ENCODE peak calls at places on chromosome 3, in four cellular contexts. O, X, N and E are unnamed samples.

GRCh38 chr3:184133840-184134745 is 1.1 kb upstream of the EIF2B5 start:
- DNase-seq in N (peak), X (no peak), O (peak), E (no peak)

GRCh38 chr3:10386121-10386520 is 65.2 kb upstream of the SEC13 start:
- DNase-seq in O (no peak), X (no peak), N (no peak), E (no peak)

GRCh38 chr3:157856078-157856939 is 249.9 kb downstream of the SHOX2 start:
- DNase-seq in X (no peak), N (no peak), O (no peak), E (no peak)

GRCh38 chr3:32596926-32597369 is 26.3 kb upstream of the DYNC1LI1 start:
- DNase-seq in X (no peak), N (no peak), O (no peak), E (no peak)

GRCh38 chr3:187919535-187919934 is 174.3 kb upstream of the BCL6 start:
- DNase-seq in N (no peak), O (no peak), X (peak), E (no peak)

GRCh38 chr3:30183421-30183820 is 423.0 kb upstream of the TGFBR2 start:
- DNase-seq in N (no peak), O (no peak), X (no peak), E (no peak)

GRCh38 chr3:124886168-124887051 is 755 bp downstream of the ITGB5 start:
- DNase-seq in N (peak), X (no peak), O (peak), E (no peak)

GRCh38 chr3:47443611-47443995 is 32.1 kb downstream of the SCAP start:
- DNase-seq in O (peak), X (no peak), N (no peak), E (no peak)

GRCh38 chr3:14297305-14297704 is 105.1 kb upstream of the SLC6A6 start:
- DNase-seq in N (peak), O (no peak), X (no peak), E (no peak)

GRCh38 chr3:134353831-134354611 is 20.2 kb downstream of the AMOTL2 start:
- DNase-seq in N (no peak), X (no peak), O (no peak), E (no peak)

GRCh38 chr3:61734980-61735731 is 173.8 kb downstream of the PTPRG start:
- DNase-seq in O (no peak), N (no peak), X (no peak), E (no peak)

GRCh38 chr3:69161587-69162196 is 39.3 kb upstream of the LMOD3 start:
- DNase-seq in X (peak), O (peak), N (no peak), E (no peak)

GRCh38 chr3:43478380-43478779 is 143.4 kb downstream of the ANO10 start:
- DNase-seq in X (no peak), O (no peak), N (no peak), E (no peak)

GRCh38 chr3:15969874-15970640 is 172.3 kb upstream of the ANKRD28 start:
- DNase-seq in O (no peak), X (no peak), N (no peak), E (no peak)

GRCh38 chr3:59919581-59919980 is 869.8 kb upstream of the CFAP20DC start:
- DNase-seq in O (no peak), N (no peak), X (no peak), E (no peak)

GRCh38 chr3:146280859-146281258 is 30.0 kb upstream of the PLSCR4 start:
- DNase-seq in O (no peak), N (no peak), X (no peak), E (no peak)

GRCh38 chr3:65245133-65246076 is 557.6 kb upstream of the ADAMTS9 start:
- DNase-seq in N (no peak), X (no peak), O (no peak), E (no peak)

GRCh38 chr3:196558476-196558875 is 9.9 kb downstream of the WDR53 start:
- DNase-seq in O (no peak), N (no peak), X (no peak), E (no peak)

GRCh38 chr3:29137601-29138000 is 143.3 kb upstream of the RBMS3 start:
- DNase-seq in O (no peak), X (no peak), N (no peak), E (no peak)

GRCh38 chr3:122824465-122825379 is 29.9 kb downstream of the SLC49A4 start:
- DNase-seq in N (no peak), X (no peak), O (no peak), E (no peak)

GRCh38 chr3:101936419-101937331 is 87.4 kb downstream of the NFKBIZ start:
- DNase-seq in X (peak), O (no peak), N (no peak), E (no peak)

GRCh38 chr3:164897335-164897734 is 181.0 kb downstream of the SI start:
- DNase-seq in N (no peak), O (no peak), X (no peak), E (no peak)

GRCh38 chr3:175356899-175357324 is 497.8 kb downstream of the NAALADL2 start:
- DNase-seq in N (no peak), O (no peak), X (no peak), E (no peak)

GRCh38 chr3:124861041-124861440 is 26.1 kb downstream of the ITGB5 start:
- DNase-seq in N (no peak), O (no peak), X (no peak), E (no peak)

GRCh38 chr3:64494530-64494929 is 193.3 kb downstream of the ADAMTS9 start:
- DNase-seq in X (no peak), O (no peak), N (no peak), E (no peak)

GRCh38 chr3:110378481-110378880 is 693.1 kb upstream of the NECTIN3 start:
- DNase-seq in N (no peak), X (no peak), O (no peak), E (no peak)

GRCh38 chr3:138862924-138863775 is 28.4 kb upstream of the PIK3CB start:
- DNase-seq in O (peak), X (no peak), N (peak), E (peak)
- TF ChIP-seq SUZ12 in O (no peak), X (no peak), N (no peak), E (no peak)

GRCh38 chr3:23829242-23829934 is 23.6 kb downstream of the UBE2E1 start:
- DNase-seq in O (no peak), X (peak), N (no peak), E (no peak)
- H3K4me3 ChIP-seq in O (no peak), X (peak), N (no peak), E (no peak)

GRCh38 chr3:53198996-53199395 is 38.0 kb downstream of the PRKCD start:
- DNase-seq in X (no peak), N (no peak), O (no peak), E (no peak)

GRCh38 chr3:53202331-53203015 is 41.5 kb downstream of the PRKCD start:
- DNase-seq in N (no peak), O (no peak), X (no peak), E (no peak)

GRCh38 chr3:53200501-53201189 is 39.6 kb downstream of the PRKCD start:
- DNase-seq in X (no peak), N (no peak), O (no peak), E (no peak)

GRCh38 chr3:53199834-53200233 is 38.8 kb downstream of the PRKCD start:
- DNase-seq in N (no peak), O (no peak), X (no peak), E (no peak)

GRCh38 chr3:53201190-53201504 is 40.1 kb downstream of the PRKCD start:
- DNase-seq in O (no peak), X (no peak), N (no peak), E (no peak)
- TF ChIP-seq ZNF274 in O (no peak), X (no peak), N (no peak), E (no peak)

DNA sequence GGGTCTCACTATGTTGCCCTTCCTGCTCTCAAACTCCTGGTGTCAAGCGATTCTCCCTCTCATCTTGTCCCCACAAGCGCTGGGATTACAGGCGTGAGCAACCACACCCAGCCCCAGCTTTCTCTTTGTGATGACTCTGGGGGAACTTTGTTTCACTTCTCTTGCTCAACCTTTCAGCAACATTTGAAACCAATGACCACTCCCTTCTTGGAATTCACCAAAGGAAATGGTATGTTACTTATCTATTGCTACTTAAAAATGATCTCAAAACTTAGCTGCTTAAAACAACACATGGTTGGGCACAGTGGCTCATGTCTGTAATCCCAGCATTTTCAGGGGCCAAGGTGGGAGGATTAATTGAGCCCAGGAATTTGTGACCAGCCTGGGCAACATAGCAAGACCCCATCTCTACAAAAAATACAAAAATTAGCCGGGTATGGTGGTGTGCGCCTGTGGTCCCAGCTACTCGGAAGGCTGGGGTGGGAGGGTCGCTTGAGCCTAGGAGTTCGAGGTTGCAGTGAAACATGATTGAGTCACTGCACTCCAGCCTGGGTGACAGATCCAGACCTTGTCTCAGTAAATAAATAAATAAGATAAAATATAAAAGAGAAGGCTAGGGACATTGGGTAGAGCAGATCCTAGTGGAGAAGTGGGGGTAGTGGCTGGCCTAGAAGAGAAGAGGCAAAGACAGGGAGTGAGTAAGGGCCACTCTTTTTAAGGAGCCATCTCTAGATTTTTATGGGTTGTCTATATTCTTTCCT is 10.3 kb upstream of the COPG1 start:
- DNase-seq in O (no peak), N (no peak), X (no peak), E (no peak)
- TF ChIP-seq SUZ12 in O (no peak), N (no peak), X (no peak), E (no peak)

DNA sequence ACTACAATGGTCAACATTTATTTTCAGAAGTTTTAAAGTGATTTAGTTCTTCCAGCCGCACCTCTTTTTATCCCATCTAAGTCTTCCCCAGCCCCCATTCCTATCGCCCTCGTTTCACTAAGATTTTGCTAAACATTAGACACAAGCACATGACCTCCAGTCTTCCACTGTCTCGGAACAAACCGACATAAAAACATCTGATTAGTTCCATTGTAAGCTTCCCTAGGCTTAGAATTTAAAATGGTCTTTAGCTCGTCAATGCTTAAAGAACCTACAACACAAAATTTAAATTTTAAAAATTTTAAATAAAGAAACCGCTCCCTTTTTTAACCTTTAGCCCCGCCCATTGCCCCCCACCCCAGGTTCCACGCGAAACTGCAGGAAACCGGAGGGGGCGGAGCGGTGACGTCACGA is 273 bp upstream of the TSC22D2 start:
- DNase-seq in N (no peak), X (no peak), O (no peak), E (no peak)
- H3K4me3 ChIP-seq in N (peak), X (peak), O (peak), E (peak)

DNA sequence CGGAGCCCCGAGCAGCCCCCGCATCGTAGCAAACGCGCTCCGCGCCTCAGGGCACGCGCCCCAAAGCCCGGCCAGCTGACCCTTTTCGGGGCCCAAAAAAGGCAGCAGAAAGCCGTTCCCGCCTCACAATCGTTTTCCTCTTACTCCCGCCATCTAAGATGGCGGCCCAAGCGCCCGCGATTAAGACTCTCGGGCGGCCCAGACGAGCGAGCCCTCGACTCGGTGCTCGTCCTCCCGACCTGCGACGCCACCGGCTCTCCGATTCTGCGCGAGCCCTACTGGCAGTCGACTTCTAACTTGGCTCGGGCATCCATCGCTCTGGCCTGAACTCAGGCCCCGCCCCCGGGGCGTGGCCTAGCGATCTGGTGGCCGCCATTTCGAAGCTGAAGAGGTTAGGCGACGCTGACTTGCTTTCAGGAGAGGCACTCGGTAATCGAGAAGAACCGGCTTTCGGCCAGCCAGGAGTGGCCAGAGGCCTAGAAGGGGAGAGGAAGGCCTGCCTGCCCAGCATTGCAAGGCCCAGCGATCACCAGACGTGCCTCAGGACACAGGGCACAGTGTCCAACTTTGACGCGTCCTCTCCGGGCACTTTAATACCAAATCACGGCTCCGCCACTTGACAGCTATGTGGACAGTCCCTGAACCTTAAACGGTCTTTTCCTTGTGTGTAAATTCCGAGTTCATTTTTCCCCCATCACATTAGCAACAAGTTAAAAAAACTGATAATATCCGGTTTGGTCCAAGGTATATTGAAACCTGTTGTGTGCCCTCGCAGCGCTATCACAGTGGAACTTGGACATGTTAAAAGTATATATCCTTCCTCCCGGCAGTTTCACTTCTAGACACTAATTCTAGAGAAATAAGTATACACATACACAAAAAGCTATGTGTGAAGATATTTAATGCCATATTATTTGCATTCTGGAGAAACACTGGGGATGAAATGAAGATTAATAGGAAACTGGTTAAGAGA is at the start of gene RAF1:
- DNase-seq in X (peak), N (peak), O (peak), E (peak)
- TF ChIP-seq ZNF274 in X (no peak), N (no peak), O (no peak), E (no peak)

DNA sequence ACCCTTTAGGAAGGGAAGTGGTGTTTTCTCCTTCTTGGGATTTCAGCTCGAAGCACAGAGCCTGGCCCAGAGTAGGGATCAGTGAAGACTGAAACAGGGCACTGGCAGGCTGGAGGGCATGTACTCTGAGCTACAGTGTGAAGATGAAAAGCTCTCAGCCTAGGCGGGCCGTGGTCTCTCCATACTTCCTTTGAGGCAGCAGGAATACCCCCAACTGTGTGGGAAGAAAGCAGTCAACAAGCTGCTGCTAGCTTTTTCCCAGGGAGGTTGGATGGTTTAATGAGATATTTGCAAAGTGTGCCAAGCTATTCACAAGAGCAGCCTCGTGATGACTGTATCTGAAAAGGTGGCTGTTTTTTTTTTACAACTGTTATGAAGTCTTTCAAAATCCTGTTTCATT is 47.2 kb downstream of the NMNAT3 start:
- DNase-seq in X (no peak), N (no peak), O (no peak), E (peak)
- TF ChIP-seq SUZ12 in X (no peak), N (no peak), O (no peak), E (no peak)

GRCh38 chr3:4827767-4828166 is 151.5 kb upstream of the BHLHE40 start:
- DNase-seq in N (no peak), O (no peak), X (no peak), E (no peak)

GRCh38 chr3:4829031-4829394 is 150.2 kb upstream of the BHLHE40 start:
- DNase-seq in X (no peak), O (no peak), N (no peak), E (no peak)

GRCh38 chr3:4833471-4833870 is 145.8 kb upstream of the BHLHE40 start:
- DNase-seq in O (no peak), X (no peak), N (no peak), E (no peak)

GRCh38 chr3:4828279-4829030 is 150.8 kb upstream of the BHLHE40 start:
- DNase-seq in X (no peak), O (no peak), N (no peak), E (no peak)

DNA sequence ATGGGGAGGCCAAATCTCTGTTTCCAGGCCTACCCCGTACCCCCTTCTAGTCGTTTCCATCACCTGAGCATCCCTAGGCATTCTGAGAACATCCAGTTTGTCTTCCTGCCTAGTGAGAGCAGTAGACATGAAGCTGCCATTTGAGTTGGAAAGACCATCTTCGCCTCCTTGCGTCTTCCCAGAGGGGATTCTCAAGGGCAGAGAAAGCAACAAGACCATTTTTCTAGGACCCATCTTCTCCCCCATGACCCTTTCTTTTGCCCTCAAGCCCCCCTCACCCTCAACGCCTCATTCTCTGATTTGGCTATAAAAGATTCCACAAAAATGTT is 148.7 kb upstream of the BHLHE40 start:
- DNase-seq in O (no peak), X (no peak), N (no peak), E (no peak)
- H3K4me3 ChIP-seq in O (no peak), X (peak), N (no peak), E (no peak)

GRCh38 chr3:57281710-57282109 is 10.8 kb downstream of the ASB14 start:
- DNase-seq in X (no peak), O (no peak), N (no peak), E (no peak)
- TF ChIP-seq ZNF274 in X (no peak), O (no peak), N (no peak), E (no peak)

GRCh38 chr3:194956697-194957396 is 271.2 kb downstream of the FAM43A start:
- DNase-seq in O (no peak), X (no peak), N (no peak), E (no peak)

GRCh38 chr3:194955979-194956696 is 270.5 kb downstream of the FAM43A start:
- DNase-seq in N (no peak), O (no peak), X (no peak), E (no peak)

GRCh38 chr3:194953291-194953690 is 267.6 kb downstream of the FAM43A start:
- DNase-seq in X (no peak), O (no peak), N (no peak), E (no peak)

GRCh38 chr3:194957743-194958240 is 272.1 kb downstream of the FAM43A start:
- DNase-seq in O (no peak), X (no peak), N (no peak), E (no peak)

DNA sequence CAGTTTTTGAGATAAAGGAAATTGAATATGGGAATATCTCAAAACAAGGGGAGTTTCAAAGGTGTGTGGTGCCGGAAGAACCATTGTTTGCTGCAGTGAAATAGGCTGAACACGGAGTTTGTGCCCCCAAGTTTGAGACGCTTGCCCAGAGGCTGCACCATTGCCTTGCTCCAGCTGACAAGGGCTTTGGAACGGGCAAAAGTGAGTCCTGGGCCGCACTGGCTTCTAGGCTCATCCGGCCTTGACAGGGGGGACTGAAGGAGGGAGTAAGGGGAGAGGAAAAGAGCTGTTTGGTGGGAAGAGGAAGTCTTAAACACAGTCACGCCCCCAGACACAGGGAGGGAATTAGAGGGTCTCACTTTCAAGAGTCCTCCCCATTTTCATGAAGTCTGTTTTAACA is 269.9 kb downstream of the FAM43A start:
- DNase-seq in N (no peak), X (no peak), O (no peak), E (no peak)
- TF ChIP-seq SUZ12 in N (no peak), X (no peak), O (no peak), E (no peak)